ENCODE peak calls at places on chromosomes 13 and 19, in four cellular contexts. Q is sigmoid colon; Y is midbrain; S is activated naive CD8-positive, alpha-beta T cell treated with anti-CD3 and anti-CD28 coated beads, Interleukin-2, amount 50 U/mL, for 24 hours. W is an unnamed sample.

GRCh38 chr19:44816301-44816700 is 7.4 kb downstream of the BCAM start:
- DNase-seq in Y (no peak), S (no peak), Q (no peak), W (no peak)

GRCh38 chr19:10416380-10417257 is 3.7 kb upstream of the PDE4A start:
- DNase-seq in S (peak), Y (peak), Q (peak), W (peak)

GRCh38 chr19:283395-283794 is 7.8 kb downstream of the PLPP2 start:
- DNase-seq in S (no peak), Q (no peak), Y (no peak), W (no peak)

GRCh38 chr19:41265376-41266153 is 1.4 kb downstream of the HNRNPUL1 start:
- DNase-seq in Q (peak), Y (no peak), S (peak), W (no peak)

GRCh38 chr13:101267656-101268055 is 148.7 kb downstream of the NALCN start:
- DNase-seq in Y (no peak), S (no peak), Q (no peak), W (peak)

GRCh38 chr19:3482507-3483225 is 575 bp downstream of the SMIM44 start:
- DNase-seq in S (no peak), Q (no peak), Y (no peak), W (no peak)

GRCh38 chr19:32914879-32915278 is 45.3 kb upstream of the SLC7A9 start:
- DNase-seq in Y (no peak), Q (no peak), S (no peak), W (no peak)

GRCh38 chr13:98279473-98280175 is 102.6 kb upstream of the RNF113B start:
- DNase-seq in Y (no peak), S (no peak), Q (no peak), W (peak)

GRCh38 chr19:16118489-16119033 is 6.9 kb downstream of the RAB8A start:
- DNase-seq in Y (peak), S (peak), Q (no peak), W (no peak)

GRCh38 chr19:45591004-45591637 is 6.5 kb upstream of the OPA3 start:
- DNase-seq in Q (no peak), S (peak), Y (peak), W (no peak)

GRCh38 chr13:47139519-47139918 is 242.7 kb upstream of the HTR2A start:
- DNase-seq in Y (no peak), S (no peak), Q (no peak), W (no peak)

GRCh38 chr13:49681837-49682236 is 9.4 kb downstream of the EBPL start:
- DNase-seq in Y (no peak), Q (no peak), S (no peak), W (no peak)

GRCh38 chr13:79749985-79750551 is 269.1 kb downstream of the NDFIP2 start:
- DNase-seq in S (no peak), Q (peak), Y (no peak), W (peak)

GRCh38 chr13:98476106-98476505 is 100.8 kb downstream of the STK24 start:
- DNase-seq in S (peak), Q (no peak), Y (no peak), W (no peak)

GRCh38 chr13:24043590-24044350 is 116.8 kb upstream of the SPATA13 start:
- DNase-seq in S (no peak), Q (no peak), Y (no peak), W (no peak)

GRCh38 chr19:3098141-3098514 is 4.0 kb downstream of the GNA11 start:
- DNase-seq in S (no peak), Q (no peak), Y (no peak), W (no peak)

GRCh38 chr19:48737360-48737998 is 2.9 kb downstream of the RASIP1 start:
- DNase-seq in S (no peak), Q (no peak), Y (no peak), W (no peak)

GRCh38 chr13:23966691-23967615 is 69.7 kb upstream of the C1QTNF9B start:
- DNase-seq in S (no peak), Q (no peak), Y (peak), W (no peak)

GRCh38 chr19:19040417-19040816 is 7.0 kb downstream of the ARMC6 start:
- DNase-seq in Y (no peak), S (no peak), Q (peak), W (no peak)

GRCh38 chr19:38385804-38386257 is 2.0 kb downstream of the GGN start:
- DNase-seq in S (no peak), Y (no peak), Q (no peak), W (no peak)

GRCh38 chr13:52726258-52726657 is 13.4 kb downstream of the CNMD start:
- DNase-seq in Q (no peak), S (no peak), Y (no peak), W (no peak)

GRCh38 chr13:23620211-23620610 is 50.0 kb downstream of the TNFRSF19 start:
- DNase-seq in Q (no peak), Y (no peak), S (no peak), W (peak)

GRCh38 chr19:55552620-55553019 is 7.3 kb upstream of the SBK3 start:
- DNase-seq in Q (no peak), Y (no peak), S (no peak), W (peak)

GRCh38 chr13:111853146-111853545 is 213.8 kb upstream of the SOX1 start:
- DNase-seq in S (no peak), Y (no peak), Q (no peak), W (no peak)